ENCODE peak calls at places on chromosomes 6 and 20, in seven cellular contexts. W is GM10248; K is omental fat pad; Q is LoVo; J is occipital lobe; F is body of pancreas; C is activated naive CD8-positive, alpha-beta T cell treated with anti-CD3 and anti-CD28 coated beads, Interleukin-2, amount 50 U/mL, for 24 hours. M is an unnamed sample.

GRCh38 chr6:132405143-132405915 is 4.1 kb upstream of the MOXD1 start:
- DNase-seq in W (peak), K (no peak), Q (no peak), J (no peak), F (no peak), C (no peak), M (no peak)

GRCh38 chr6:18016133-18016532 is 28.7 kb upstream of the KIF13A start:
- DNase-seq in W (no peak), K (no peak), Q (no peak), J (no peak), F (no peak), C (no peak), M (no peak)

GRCh38 chr6:144583614-144583954 is 298.4 kb downstream of the UTRN start:
- DNase-seq in W (no peak), K (no peak), Q (no peak), J (no peak), F (no peak), C (no peak), M (no peak)

GRCh38 chr20:14612389-14612788 is 275.0 kb upstream of the FLRT3 start:
- DNase-seq in W (no peak), K (no peak), Q (no peak), J (no peak), F (no peak), C (no peak), M (no peak)

GRCh38 chr6:135583256-135583758 is 85.8 kb upstream of the AHI1 start:
- DNase-seq in W (no peak), K (no peak), Q (no peak), J (no peak), F (no peak), C (no peak), M (no peak)

GRCh38 chr6:6699741-6700367 is 111.3 kb downstream of the LY86 start:
- DNase-seq in W (no peak), K (peak), Q (peak), J (peak), F (peak), C (no peak), M (peak)

GRCh38 chr6:105424177-105424783 is 21.4 kb upstream of the PREP start:
- DNase-seq in W (peak), K (peak), Q (peak), J (no peak), F (peak), C (peak), M (peak)

GRCh38 chr20:64143018-64143801 is 21.0 kb upstream of the MYT1 start:
- DNase-seq in W (no peak), K (no peak), Q (no peak), J (no peak), F (peak), C (no peak), M (no peak)

GRCh38 chr20:20267685-20268429 is 100.0 kb upstream of the INSM1 start:
- DNase-seq in W (no peak), K (no peak), Q (no peak), J (no peak), F (no peak), C (no peak), M (no peak)

GRCh38 chr20:34880095-34880680 is 3.8 kb downstream of the ACSS2 start:
- DNase-seq in W (no peak), K (no peak), Q (no peak), J (no peak), F (no peak), C (no peak), M (no peak)

GRCh38 chr6:40877362-40877761 is 161.7 kb downstream of the UNC5CL start:
- DNase-seq in W (no peak), K (no peak), Q (no peak), J (no peak), F (no peak), C (peak), M (no peak)

GRCh38 chr6:168887621-168888020 is 366.0 kb downstream of the THBS2 start:
- DNase-seq in W (no peak), K (no peak), Q (no peak), J (no peak), F (no peak), C (no peak), M (no peak)

GRCh38 chr6:12572884-12573824 is 143.4 kb upstream of the PHACTR1 start:
- DNase-seq in W (no peak), K (no peak), Q (peak), J (peak), F (no peak), C (no peak), M (peak)

GRCh38 chr20:32189691-32190607 is 17.6 kb downstream of the PLAGL2 start:
- DNase-seq in W (peak), K (no peak), Q (no peak), J (peak), F (peak), C (peak), M (no peak)

GRCh38 chr6:33213166-33213988 is 5.1 kb downstream of the RING1 start:
- DNase-seq in W (no peak), K (no peak), Q (no peak), J (no peak), F (no peak), C (no peak), M (no peak)

GRCh38 chr20:50251992-50252491 is 61.4 kb downstream of the CEBPB start:
- DNase-seq in W (no peak), K (no peak), Q (no peak), J (no peak), F (no peak), C (no peak), M (no peak)

GRCh38 chr20:17327185-17327780 is 100.4 kb downstream of the PCSK2 start:
- DNase-seq in W (no peak), K (no peak), Q (no peak), J (no peak), F (peak), C (no peak), M (no peak)

GRCh38 chr20:32830437-32830836 is 10.7 kb downstream of the MAPRE1 start:
- DNase-seq in W (no peak), K (no peak), Q (no peak), J (no peak), F (peak), C (no peak), M (no peak)

GRCh38 chr6:62283359-62283758 is 2.7 kb downstream of the KHDRBS2 start:
- DNase-seq in W (no peak), K (no peak), Q (no peak), J (no peak), F (no peak), C (no peak), M (no peak)

GRCh38 chr20:1567392-1568165 is 10.1 kb upstream of the SIRPD start:
- DNase-seq in W (no peak), K (no peak), Q (no peak), J (no peak), F (no peak), C (no peak), M (no peak)

GRCh38 chr6:27332692-27333641 is 20.9 kb upstream of the POM121L2 start:
- DNase-seq in W (peak), K (no peak), Q (no peak), J (no peak), F (peak), C (peak), M (no peak)

GRCh38 chr20:17882065-17882833 is 86.3 kb downstream of the SNX5 start:
- DNase-seq in W (no peak), K (no peak), Q (no peak), J (peak), F (no peak), C (no peak), M (no peak)

GRCh38 chr20:57476073-57476526 is 48.8 kb downstream of the CTCFL start:
- DNase-seq in W (no peak), K (no peak), Q (no peak), J (no peak), F (no peak), C (no peak), M (no peak)

GRCh38 chr6:159790947-159791598 is 806 bp downstream of the MRPL18 start:
- DNase-seq in W (no peak), K (no peak), Q (no peak), J (no peak), F (peak), C (no peak), M (peak)

GRCh38 chr6:144351338-144351737 is 66.2 kb downstream of the UTRN start:
- DNase-seq in W (no peak), K (no peak), Q (no peak), J (no peak), F (no peak), C (no peak), M (no peak)

GRCh38 chr6:43983191-43983590 is 144.1 kb downstream of the MRPL14 start:
- DNase-seq in W (no peak), K (peak), Q (no peak), J (no peak), F (no peak), C (no peak), M (no peak)

GRCh38 chr6:33975631-33976424 is 170.1 kb downstream of the GRM4 start:
- DNase-seq in W (no peak), K (no peak), Q (no peak), J (no peak), F (peak), C (no peak), M (no peak)

GRCh38 chr6:9783567-9783966 is 631.3 kb downstream of the TFAP2A start:
- DNase-seq in W (no peak), K (no peak), Q (no peak), J (no peak), F (no peak), C (no peak), M (no peak)

GRCh38 chr20:57484772-57485171 is 40.2 kb downstream of the CTCFL start:
- DNase-seq in W (no peak), K (no peak), Q (no peak), J (no peak), F (no peak), C (no peak), M (no peak)

GRCh38 chr20:57061058-57061900 is 205.2 kb downstream of the BMP7 start:
- DNase-seq in W (no peak), K (no peak), Q (no peak), J (no peak), F (no peak), C (peak), M (peak)

GRCh38 chr6:2485116-2485515 is 239.7 kb upstream of the GMDS start:
- DNase-seq in W (no peak), K (no peak), Q (no peak), J (no peak), F (peak), C (no peak), M (no peak)

GRCh38 chr20:46128310-46129151 is 10.4 kb downstream of the CD40 start:
- DNase-seq in W (no peak), K (no peak), Q (no peak), J (peak), F (no peak), C (no peak), M (peak)

GRCh38 chr20:13028673-13029072 is 19.9 kb downstream of the SPTLC3 start:
- DNase-seq in W (no peak), K (no peak), Q (no peak), J (no peak), F (no peak), C (no peak), M (no peak)

GRCh38 chr6:89580997-89581666 is 57.4 kb downstream of the LYRM2 start:
- DNase-seq in W (no peak), K (no peak), Q (no peak), J (no peak), F (no peak), C (no peak), M (no peak)

GRCh38 chr6:156984178-156984738 is 207.1 kb downstream of the ARID1B start:
- DNase-seq in W (peak), K (no peak), Q (peak), J (no peak), F (no peak), C (no peak), M (no peak)

GRCh38 chr20:44702776-44703175 is 12.4 kb upstream of the CCN5 start:
- DNase-seq in W (peak), K (no peak), Q (no peak), J (peak), F (peak), C (no peak), M (no peak)

GRCh38 chr20:31711416-31712111 is 11.1 kb downstream of the BCL2L1 start:
- DNase-seq in W (no peak), K (no peak), Q (no peak), J (no peak), F (no peak), C (no peak), M (no peak)

GRCh38 chr6:43491750-43492661 is 14.6 kb downstream of the TJAP1 start:
- DNase-seq in W (no peak), K (peak), Q (no peak), J (peak), F (peak), C (no peak), M (peak)

GRCh38 chr6:38806271-38806670 is 91.2 kb downstream of the DNAH8 start:
- DNase-seq in W (peak), K (no peak), Q (no peak), J (no peak), F (no peak), C (no peak), M (peak)